ENCODE peak calls at places on chromosomes 5 and 9, in six cellular contexts. S, K, T, E, V and Y are unnamed samples.

GRCh38 chr5:149940077-149940574 is 4.5 kb downstream of the PDE6A start:
- DNase-seq in K (no peak), S (no peak), V (no peak), E (no peak), T (no peak), Y (no peak)

GRCh38 chr9:118533850-118534249 is 829.6 kb downstream of the TLR4 start:
- DNase-seq in E (no peak), K (no peak), S (no peak), T (no peak), V (no peak), Y (no peak)

GRCh38 chr5:104456122-104456521 is 893.5 kb upstream of the NUDT12 start:
- DNase-seq in S (no peak), T (no peak), E (no peak), K (no peak), V (no peak), Y (no peak)

GRCh38 chr9:92668746-92669526 is 995 bp downstream of the IPPK start:
- DNase-seq in K (peak; percentile 68), V (no peak), E (peak; percentile 59), S (no peak), T (peak; percentile 89), Y (peak; percentile 46)

GRCh38 chr5:21574429-21574828 is 1278.7 kb downstream of the CDH12 start:
- DNase-seq in V (no peak), E (no peak), S (no peak), K (no peak), T (no peak), Y (no peak)

GRCh38 chr5:145246961-145247744 is 588.0 kb downstream of the PRELID2 start:
- DNase-seq in K (no peak), V (no peak), E (no peak), S (no peak), T (no peak), Y (no peak)

GRCh38 chr5:11797132-11797531 is 107.1 kb downstream of the CTNND2 start:
- DNase-seq in E (peak; percentile 25), K (peak; percentile 10), T (no peak), V (no peak), S (no peak), Y (no peak)

GRCh38 chr9:129436751-129437625 is 183.9 kb downstream of the C9orf50 start:
- DNase-seq in S (peak; percentile 82), T (no peak), V (peak; percentile 88), K (peak; percentile 90), E (peak; percentile 76), Y (peak; percentile 41)

GRCh38 chr9:107175826-107176500 is 107.1 kb upstream of the RAD23B start:
- DNase-seq in E (no peak), T (no peak), V (no peak), S (no peak), K (no peak), Y (no peak)

GRCh38 chr5:147554285-147554817 is 44.5 kb upstream of the DPYSL3 start:
- DNase-seq in E (no peak), T (no peak), K (no peak), V (no peak), S (no peak), Y (no peak)

GRCh38 chr5:135340568-135340967 is 58.5 kb downstream of the MACROH2A1 start:
- DNase-seq in S (no peak), V (no peak), K (no peak), E (no peak), T (peak; percentile 24), Y (no peak)

GRCh38 chr5:2174572-2174971 is 291.8 kb upstream of the IRX4 start:
- DNase-seq in S (no peak), V (no peak), T (peak; percentile 76), K (no peak), E (no peak), Y (no peak)

GRCh38 chr9:104855837-104856236 is 72.1 kb downstream of the ABCA1 start:
- DNase-seq in V (no peak), K (no peak), S (no peak), E (no peak), T (no peak), Y (no peak)

GRCh38 chr5:124748687-124749594 is 2.5 kb upstream of the ZNF608 start:
- DNase-seq in V (peak; percentile 65), S (peak; percentile 55), E (peak; percentile 86), T (no peak), K (peak; percentile 81), Y (peak; percentile 69)

GRCh38 chr9:127519301-127520166 is 68.2 kb downstream of the LRSAM1 start:
- DNase-seq in K (peak; percentile 76), S (peak; percentile 86), V (peak; percentile 53), E (no peak), T (no peak), Y (no peak)

GRCh38 chr9:97564291-97565175 is 63.1 kb downstream of the TMOD1 start:
- DNase-seq in V (no peak), K (peak; percentile 35), E (no peak), T (peak; percentile 81), S (no peak), Y (no peak)

GRCh38 chr9:129027685-129028191 is 393 bp downstream of the SH3GLB2 start:
- DNase-seq in K (no peak), V (no peak), E (peak; percentile 72), T (no peak), S (peak; percentile 81), Y (no peak)

GRCh38 chr5:2565147-2565546 is 186.3 kb downstream of the IRX2 start:
- DNase-seq in V (no peak), T (no peak), E (no peak), S (no peak), K (no peak), Y (no peak)

GRCh38 chr9:87059740-87060139 is 112.4 kb upstream of the GAS1 start:
- DNase-seq in E (no peak), S (no peak), T (no peak), V (no peak), K (no peak), Y (no peak)

GRCh38 chr9:15485836-15486678 is 24.7 kb downstream of the PSIP1 start:
- DNase-seq in S (no peak), K (no peak), T (no peak), V (no peak), E (no peak), Y (no peak)

GRCh38 chr5:77893225-77893860 is 117.2 kb upstream of the TBCA start:
- DNase-seq in E (peak; percentile 25), V (no peak), S (peak; percentile 78), K (no peak), T (no peak), Y (no peak)

GRCh38 chr9:3337515-3337914 is 188.3 kb downstream of the RFX3 start:
- DNase-seq in T (no peak), K (no peak), S (no peak), E (no peak), V (no peak), Y (no peak)

GRCh38 chr5:34686762-34687268 is 30.7 kb downstream of the RAI14 start:
- DNase-seq in V (no peak), K (no peak), T (no peak), S (peak; percentile 83), E (no peak), Y (no peak)